ENCODE peak calls at places on chromosomes 3 and 15, in nine cellular contexts. V is neural progenitor cell, N is GM23248, G is OCI-LY7, X is HCT116, Z is GM23338, R is MM.1S, Y is PC-3, O is hepatocyte. H is an unnamed sample.

GRCh38 chr3:107765524-107765923 is 242.8 kb downstream of the BBX start:
- DNase-seq in V (no peak), N (no peak), G (no peak), X (no peak), Z (peak), R (no peak), Y (no peak), O (no peak), H (no peak)

GRCh38 chr15:30903497-30904187 is at the start of gene FAN1:
- DNase-seq in V (peak), N (peak), G (peak), X (peak), Z (peak), R (peak), Y (peak), O (peak), H (peak)

GRCh38 chr3:13420051-13420816 is at the start of gene NUP210:
- DNase-seq in V (peak), N (no peak), G (peak), X (no peak), Z (peak), R (peak), Y (peak), O (peak), H (peak)

GRCh38 chr15:39511000-39511914 is 69.6 kb upstream of the THBS1 start:
- DNase-seq in V (no peak), N (peak), G (no peak), X (peak), Z (no peak), R (no peak), Y (peak), O (peak), H (no peak)

GRCh38 chr3:66270726-66271125 is 49.9 kb downstream of the SLC25A26 start:
- DNase-seq in V (no peak), N (no peak), G (no peak), X (no peak), Z (no peak), R (no peak), Y (no peak), O (no peak), H (no peak)

GRCh38 chr15:62799919-62800318 is 242.6 kb upstream of the TPM1 start:
- DNase-seq in V (no peak), N (no peak), G (no peak), X (no peak), Z (no peak), R (no peak), Y (no peak), O (no peak), H (no peak)

GRCh38 chr3:126540946-126541627 is 17.1 kb downstream of the CHST13 start:
- DNase-seq in V (no peak), N (no peak), G (no peak), X (no peak), Z (no peak), R (no peak), Y (no peak), O (no peak), H (peak)

GRCh38 chr3:51945926-51946500 is 3.9 kb downstream of the PARP3 start:
- DNase-seq in V (no peak), N (no peak), G (no peak), X (no peak), Z (no peak), R (no peak), Y (no peak), O (no peak), H (no peak)

GRCh38 chr3:173398111-173398479 is 551 bp downstream of the NLGN1 start:
- DNase-seq in V (peak), N (peak), G (no peak), X (no peak), Z (peak), R (no peak), Y (no peak), O (no peak), H (no peak)

GRCh38 chr15:101201411-101202174 is 50.3 kb downstream of the CHSY1 start:
- DNase-seq in V (peak), N (peak), G (no peak), X (peak), Z (peak), R (no peak), Y (peak), O (peak), H (peak)

GRCh38 chr3:195128255-195129071 is 142.5 kb downstream of the XXYLT1 start:
- DNase-seq in V (no peak), N (peak), G (no peak), X (no peak), Z (no peak), R (peak), Y (no peak), O (no peak), H (no peak)

GRCh38 chr3:170520996-170521395 is 64.9 kb downstream of the SLC7A14 start:
- DNase-seq in V (no peak), N (no peak), G (no peak), X (no peak), Z (no peak), R (no peak), Y (peak), O (no peak), H (no peak)

GRCh38 chr3:149771652-149772271 is 19.5 kb upstream of the COMMD2 start:
- DNase-seq in V (peak), N (peak), G (peak), X (peak), Z (peak), R (peak), Y (peak), O (peak), H (peak)

GRCh38 chr3:48662753-48663488 is at the start of gene CELSR3:
- DNase-seq in V (peak), N (peak), G (peak), X (peak), Z (peak), R (peak), Y (peak), O (peak), H (peak)

DNA sequence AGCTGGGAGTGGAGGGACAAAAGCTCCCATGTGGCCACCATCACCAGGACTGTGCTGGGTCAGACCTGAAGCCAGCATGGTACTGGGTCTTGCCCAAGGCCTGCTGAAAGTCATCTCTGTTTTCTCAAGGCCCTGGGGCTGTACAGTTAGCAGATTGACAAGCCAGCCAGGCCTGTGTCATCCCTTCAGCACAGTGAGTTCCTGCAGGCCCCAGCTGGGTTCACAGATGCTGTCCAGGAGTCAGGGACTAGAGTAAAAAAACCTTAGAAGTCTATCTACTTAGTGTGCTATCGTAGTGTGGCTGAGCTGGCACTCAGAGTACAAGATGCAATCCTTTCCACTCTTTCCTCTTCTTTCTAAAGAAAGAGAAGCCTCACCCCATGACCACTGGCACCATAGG is 246.0 kb upstream of the NAALADL2 start:
- DNase-seq in V (no peak), N (no peak), G (no peak), X (no peak), Z (no peak), R (no peak), Y (no peak), O (no peak), H (no peak)
- TF ChIP-seq EZH2phosphoT487 in V (no peak), N (no peak), G (no peak), X (no peak), Z (no peak), R (no peak), Y (no peak), O (no peak), H (no peak)

GRCh38 chr3:106688463-106688862 is 688.8 kb upstream of the CCDC54 start:
- DNase-seq in V (peak), N (peak), G (no peak), X (no peak), Z (no peak), R (no peak), Y (peak), O (peak), H (no peak)
- TF ChIP-seq EZH2phosphoT487 in V (no peak), N (peak), G (no peak), X (no peak), Z (no peak), R (no peak), Y (no peak), O (no peak), H (no peak)

GRCh38 chr3:73258057-73258456 is 196.6 kb downstream of the EBLN2 start:
- DNase-seq in V (no peak), N (no peak), G (no peak), X (no peak), Z (peak), R (no peak), Y (no peak), O (no peak), H (no peak)

GRCh38 chr3:73259291-73259690 is 197.8 kb downstream of the EBLN2 start:
- DNase-seq in V (no peak), N (no peak), G (no peak), X (no peak), Z (no peak), R (no peak), Y (no peak), O (no peak), H (no peak)

GRCh38 chr3:73255609-73256029 is 194.2 kb downstream of the EBLN2 start:
- DNase-seq in V (no peak), N (peak), G (no peak), X (no peak), Z (no peak), R (no peak), Y (peak), O (peak), H (peak)

GRCh38 chr3:73259841-73260240 is 198.4 kb downstream of the EBLN2 start:
- DNase-seq in V (no peak), N (peak), G (no peak), X (no peak), Z (no peak), R (no peak), Y (no peak), O (no peak), H (no peak)

GRCh38 chr3:73257186-73257585 is 195.7 kb downstream of the EBLN2 start:
- DNase-seq in V (no peak), N (no peak), G (no peak), X (no peak), Z (no peak), R (no peak), Y (no peak), O (no peak), H (no peak)
- TF ChIP-seq EZH2phosphoT487 in V (no peak), N (no peak), G (no peak), X (no peak), Z (no peak), R (no peak), Y (no peak), O (no peak), H (no peak)

GRCh38 chr3:9185701-9186100 is 63.7 kb downstream of the SRGAP3 start:
- DNase-seq in V (no peak), N (no peak), G (no peak), X (no peak), Z (no peak), R (no peak), Y (no peak), O (no peak), H (no peak)

GRCh38 chr3:9185046-9185445 is 64.4 kb downstream of the SRGAP3 start:
- DNase-seq in V (no peak), N (no peak), G (no peak), X (no peak), Z (no peak), R (no peak), Y (no peak), O (no peak), H (no peak)

GRCh38 chr3:9184464-9184835 is 65.0 kb downstream of the SRGAP3 start:
- DNase-seq in V (no peak), N (no peak), G (no peak), X (no peak), Z (no peak), R (no peak), Y (no peak), O (no peak), H (no peak)

GRCh38 chr3:9183011-9183410 is 66.4 kb downstream of the SRGAP3 start:
- DNase-seq in V (no peak), N (peak), G (no peak), X (no peak), Z (no peak), R (no peak), Y (no peak), O (no peak), H (no peak)

DNA sequence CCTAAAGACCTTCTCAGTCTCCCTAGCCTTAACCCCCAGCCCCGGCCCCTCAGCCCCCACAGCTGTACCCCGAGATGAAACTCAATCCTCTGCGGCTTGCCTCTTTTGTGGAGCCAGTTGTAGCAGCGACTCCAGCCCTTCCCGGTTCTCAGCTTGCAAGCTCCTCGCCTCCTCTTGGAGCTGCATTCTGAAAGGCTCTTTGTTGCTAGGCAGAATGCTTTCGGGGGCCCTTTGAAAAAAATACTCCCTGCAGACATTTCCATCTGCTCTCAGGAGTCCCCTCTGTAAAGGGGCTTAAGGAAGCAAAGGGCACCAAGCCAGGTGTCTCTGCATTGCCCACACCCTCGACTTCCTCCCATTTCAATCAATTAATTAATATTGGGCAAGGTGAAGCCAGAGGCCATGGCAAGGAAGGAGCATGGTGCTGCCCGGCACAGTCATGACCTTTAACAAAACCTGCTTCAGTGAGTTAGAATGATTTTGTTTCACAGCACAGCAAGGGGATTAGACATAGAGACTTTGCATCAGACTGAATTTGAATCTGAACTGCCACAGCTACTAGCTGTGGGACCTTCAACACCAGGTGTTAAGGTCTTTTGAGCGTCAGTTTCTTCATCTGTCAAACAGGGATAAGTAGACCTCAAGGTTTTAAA is 65.5 kb downstream of the SRGAP3 start:
- DNase-seq in V (peak), N (no peak), G (no peak), X (no peak), Z (peak), R (no peak), Y (no peak), O (peak), H (no peak)
- TF ChIP-seq EZH2phosphoT487 in V (no peak), N (no peak), G (no peak), X (no peak), Z (no peak), R (no peak), Y (no peak), O (no peak), H (no peak)

GRCh38 chr15:41980654-41981323 is 8.4 kb upstream of the EHD4 start:
- DNase-seq in V (no peak), N (no peak), G (no peak), X (no peak), Z (no peak), R (no peak), Y (no peak), O (no peak), H (no peak)
- TF ChIP-seq EZH2phosphoT487 in V (no peak), N (no peak), G (no peak), X (no peak), Z (no peak), R (no peak), Y (no peak), O (no peak), H (no peak)

DNA sequence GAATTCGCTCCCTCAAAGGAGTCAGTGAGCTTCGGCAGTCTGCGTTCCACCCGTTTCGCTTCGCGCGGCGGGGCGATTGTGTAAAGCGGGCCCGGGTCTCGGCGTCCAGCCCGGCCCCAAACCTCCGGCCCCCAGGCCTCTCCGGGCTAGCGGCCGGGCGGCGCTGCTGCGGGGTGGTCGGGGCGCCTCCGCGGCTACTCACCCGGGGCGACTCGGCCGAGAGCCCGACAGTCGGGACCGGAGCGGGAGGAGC is 412 bp downstream of the CHDH start:
- DNase-seq in V (no peak), N (no peak), G (no peak), X (no peak), Z (no peak), R (no peak), Y (no peak), O (no peak), H (peak)
- TF ChIP-seq EZH2phosphoT487 in V (no peak), N (peak), G (no peak), X (no peak), Z (no peak), R (no peak), Y (no peak), O (no peak), H (no peak)

DNA sequence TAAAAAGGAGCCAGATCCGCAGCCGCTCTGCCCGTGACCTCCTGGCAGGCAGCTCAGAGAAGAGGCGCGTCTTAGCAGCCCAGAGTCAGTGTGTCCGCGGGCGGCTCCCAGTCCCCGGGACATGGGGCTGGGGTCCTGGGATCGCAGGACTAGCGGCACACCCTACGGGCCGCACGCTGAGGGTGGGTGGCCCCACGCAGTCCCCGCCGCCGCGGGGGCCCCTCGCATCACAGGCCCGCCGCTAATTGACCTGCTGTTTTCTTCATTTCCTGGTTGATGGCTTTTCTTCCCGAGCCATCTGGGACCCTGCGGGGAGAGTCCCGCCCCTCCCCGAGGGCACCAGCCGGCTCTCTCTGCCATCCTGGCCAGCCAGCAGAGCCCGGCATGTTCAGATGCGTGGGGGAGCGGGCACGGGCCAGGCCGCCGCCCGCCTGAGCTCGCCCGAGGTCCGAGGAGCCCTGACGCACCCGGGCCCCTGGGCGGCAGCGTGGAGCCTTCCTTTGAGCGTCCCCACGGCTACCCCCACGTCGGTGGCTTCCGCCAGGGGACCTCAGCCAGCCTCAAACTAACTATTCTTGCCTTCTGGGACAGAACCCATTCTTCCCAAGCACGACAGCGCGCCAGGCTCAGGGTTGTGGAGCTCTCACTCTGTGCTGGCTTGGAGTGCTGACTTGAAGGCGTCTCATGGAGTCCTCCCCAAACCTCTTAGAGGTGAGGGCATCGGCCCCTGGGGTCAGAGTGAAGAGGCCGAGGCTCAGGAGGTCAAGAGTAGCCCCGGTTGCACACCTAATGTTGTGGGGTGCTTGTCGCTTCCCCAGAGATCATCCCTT is 34.6 kb upstream of the CACNA2D3 start:
- DNase-seq in V (peak), N (peak), G (no peak), X (no peak), Z (peak), R (no peak), Y (no peak), O (peak), H (peak)
- TF ChIP-seq EZH2phosphoT487 in V (no peak), N (no peak), G (no peak), X (no peak), Z (no peak), R (no peak), Y (no peak), O (no peak), H (no peak)

DNA sequence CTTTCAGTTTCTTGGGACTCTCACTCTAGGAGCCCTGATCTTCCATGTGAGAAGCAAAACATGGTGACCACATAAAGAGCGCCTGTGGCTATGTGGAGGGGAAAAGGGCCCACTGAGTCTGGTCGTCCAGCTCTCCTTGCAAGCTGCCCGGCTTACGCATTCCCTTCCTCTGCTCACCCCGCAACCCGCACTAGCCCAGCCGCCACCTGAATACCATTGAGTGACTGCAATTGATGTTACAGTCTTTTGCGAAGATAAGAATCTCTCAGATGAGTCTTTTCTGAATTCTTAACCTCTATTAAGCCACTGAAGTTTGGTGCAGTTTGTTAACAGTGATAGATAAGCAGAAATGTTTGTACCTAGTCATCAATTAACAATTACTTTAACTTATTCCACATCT is 589.0 kb upstream of the DPPA4 start:
- DNase-seq in V (no peak), N (peak), G (no peak), X (no peak), Z (no peak), R (no peak), Y (peak), O (no peak), H (no peak)
- TF ChIP-seq EZH2phosphoT487 in V (no peak), N (no peak), G (no peak), X (no peak), Z (no peak), R (no peak), Y (no peak), O (no peak), H (no peak)

GRCh38 chr3:18652781-18653180 is 227.6 kb upstream of the SATB1 start:
- DNase-seq in V (no peak), N (no peak), G (no peak), X (no peak), Z (no peak), R (no peak), Y (no peak), O (no peak), H (no peak)

GRCh38 chr3:18648868-18649450 is 223.8 kb upstream of the SATB1 start:
- DNase-seq in V (no peak), N (no peak), G (no peak), X (no peak), Z (no peak), R (no peak), Y (no peak), O (no peak), H (no peak)

GRCh38 chr3:18645603-18646002 is 220.5 kb upstream of the SATB1 start:
- DNase-seq in V (no peak), N (no peak), G (no peak), X (no peak), Z (no peak), R (no peak), Y (no peak), O (no peak), H (no peak)

GRCh38 chr3:18648163-18648562 is 223.0 kb upstream of the SATB1 start:
- DNase-seq in V (no peak), N (no peak), G (no peak), X (no peak), Z (no peak), R (no peak), Y (no peak), O (no peak), H (no peak)

GRCh38 chr3:18649666-18650363 is 224.7 kb upstream of the SATB1 start:
- DNase-seq in V (no peak), N (no peak), G (no peak), X (no peak), Z (no peak), R (no peak), Y (no peak), O (no peak), H (no peak)
- TF ChIP-seq EZH2phosphoT487 in V (no peak), N (no peak), G (no peak), X (no peak), Z (no peak), R (no peak), Y (no peak), O (no peak), H (no peak)

H was measured in SK-N-SH.